ENCODE peak calls at places on chromosomes 3 and 15, in five cellular contexts. U is hepatocyte, H is ELR, I is occipital lobe, S is tibial artery. V is an unnamed sample.
A peak's percentile ranks its signal among the peaks of the same experiment; 100 is the strongest.

GRCh38 chr3:145807990-145808389 is 353.0 kb downstream of the PLOD2 start:
- DNase-seq in S (no peak), U (peak; percentile 23), H (no peak), I (no peak), V (no peak)

GRCh38 chr3:44648564-44649229 is at the start of gene ZNF35:
- DNase-seq in H (peak; percentile 94), S (peak; percentile 64), I (peak; percentile 87), U (peak; percentile 92), V (peak; percentile 89)

GRCh38 chr15:45199136-45199810 is 11.5 kb upstream of the SHF start:
- DNase-seq in H (peak; percentile 37), U (no peak), I (no peak), S (peak; percentile 31), V (peak; percentile 49)

GRCh38 chr3:196499061-196499460 is 4.5 kb downstream of the RNF168 start:
- DNase-seq in I (no peak), H (peak; percentile 79), U (peak; percentile 11), S (no peak), V (no peak)

GRCh38 chr15:56339594-56339993 is 25.6 kb upstream of the TEX9 start:
- DNase-seq in S (no peak), H (peak; percentile 29), U (no peak), I (no peak), V (no peak)

GRCh38 chr15:75989875-75990274 is 22.3 kb downstream of the NRG4 start:
- DNase-seq in S (no peak), I (no peak), H (no peak), U (no peak), V (no peak)

GRCh38 chr15:80554526-80554925 is 140.6 kb upstream of the ABHD17C start:
- DNase-seq in H (no peak), I (no peak), S (no peak), U (no peak), V (no peak)

GRCh38 chr3:33634262-33634661 is 83.8 kb downstream of the CLASP2 start:
- DNase-seq in I (no peak), U (no peak), S (no peak), H (no peak), V (no peak)

GRCh38 chr3:15903776-15904720 is 106.3 kb upstream of the ANKRD28 start:
- DNase-seq in I (no peak), U (no peak), S (peak; percentile 70), H (no peak), V (peak; percentile 47)

GRCh38 chr15:74809242-74809641 is 3.4 kb upstream of the LMAN1L start:
- DNase-seq in I (no peak), H (no peak), U (no peak), S (no peak), V (no peak)

GRCh38 chr15:57684491-57685184 is 21.9 kb upstream of the POLR2M start:
- DNase-seq in U (no peak), I (no peak), S (no peak), H (no peak), V (no peak)

GRCh38 chr15:52144656-52145055 is 32.1 kb upstream of the BCL2L10 start:
- DNase-seq in H (peak; percentile 79), U (no peak), S (no peak), I (no peak), V (no peak)

GRCh38 chr15:98734472-98735284 is 86.3 kb downstream of the IGF1R start:
- DNase-seq in H (no peak), S (no peak), U (no peak), I (no peak), V (no peak)

GRCh38 chr3:123346726-123347125 is 102.2 kb downstream of the ADCY5 start:
- DNase-seq in U (no peak), S (peak; percentile 38), I (no peak), H (no peak), V (peak; percentile 73)

GRCh38 chr15:47819158-47819557 is 101.9 kb downstream of the SEMA6D start:
- DNase-seq in U (no peak), S (no peak), H (no peak), I (no peak), V (no peak)

GRCh38 chr3:177228601-177229190 is 31.4 kb upstream of the TBL1XR1 start:
- DNase-seq in S (no peak), I (no peak), H (no peak), U (no peak), V (no peak)

GRCh38 chr3:62592408-62592807 is 219.1 kb upstream of the FEZF2 start:
- DNase-seq in H (no peak), I (no peak), U (no peak), S (no peak), V (no peak)

GRCh38 chr3:185717121-185717520 is 107.7 kb downstream of the IGF2BP2 start:
- DNase-seq in U (peak; percentile 56), I (no peak), H (peak; percentile 80), S (no peak), V (no peak)

GRCh38 chr15:63244399-63244798 is 33.0 kb upstream of the APH1B start:
- DNase-seq in I (no peak), U (no peak), H (no peak), S (no peak), V (no peak)

GRCh38 chr3:181756645-181757044 is 44.9 kb downstream of the SOX2 start:
- DNase-seq in I (no peak), S (no peak), H (no peak), U (no peak), V (no peak)

GRCh38 chr3:152834354-152835310 is at the start of gene P2RY1:
- DNase-seq in I (peak; percentile 27), U (peak; percentile 83), H (peak; percentile 36), S (peak; percentile 57), V (peak; percentile 79)

GRCh38 chr15:88546248-88547129 is at the start of gene DET1:
- DNase-seq in U (peak; percentile 96), I (peak; percentile 95), S (peak; percentile 97), H (peak; percentile 94), V (peak; percentile 97)

GRCh38 chr3:12719984-12720656 is 38.9 kb downstream of the TMEM40 start:
- DNase-seq in H (peak; percentile 83), I (peak; percentile 18), U (peak; percentile 93), S (peak; percentile 77), V (peak; percentile 89)

GRCh38 chr3:50876947-50877346 is 202.2 kb downstream of the DOCK3 start:
- DNase-seq in H (no peak), I (no peak), S (no peak), U (no peak), V (no peak)

GRCh38 chr3:50194128-50194902 is 2.9 kb downstream of the GNAT1 start:
- DNase-seq in I (peak; percentile 20), S (peak; percentile 45), H (peak; percentile 71), U (peak; percentile 73), V (peak; percentile 75)

GRCh38 chr3:182238141-182238540 is 526.4 kb downstream of the SOX2 start:
- DNase-seq in S (no peak), U (no peak), I (no peak), H (no peak), V (no peak)

GRCh38 chr3:117628896-117629295 is 919.3 kb downstream of the TUSC7 start:
- DNase-seq in I (no peak), U (peak; percentile 67), H (peak; percentile 62), S (no peak), V (no peak)